ENCODE peak calls at places on chromosomes 7 and 10, in seven cellular contexts. X is AG04449, L is RWPE1, R is astrocyte of the cerebellum, V is body of pancreas, K is AG09309, F is spleen. D is an unnamed sample.
A peak's percentile ranks its signal among the peaks of the same experiment; 100 is the strongest.

GRCh38 chr7:105003275-105003674 is 10.7 kb upstream of the KMT2E start:
- DNase-seq in V (no peak), R (no peak), K (peak; percentile 43), F (no peak), X (no peak), L (no peak), D (no peak)

GRCh38 chr10:6162589-6163356 is 40.0 kb upstream of the PFKFB3 start:
- DNase-seq in F (no peak), L (no peak), K (no peak), X (no peak), V (no peak), R (no peak), D (no peak)

GRCh38 chr7:79132844-79133451 is 320.5 kb downstream of the MAGI2 start:
- DNase-seq in X (no peak), K (no peak), R (no peak), F (no peak), L (no peak), V (no peak), D (no peak)

GRCh38 chr7:123460616-123461015 is 73.8 kb downstream of the IQUB start:
- DNase-seq in R (peak; percentile 89), X (no peak), K (no peak), V (no peak), L (no peak), F (no peak), D (no peak)

GRCh38 chr7:108515013-108515412 is 10.9 kb downstream of the PNPLA8 start:
- DNase-seq in V (no peak), L (no peak), F (no peak), R (no peak), X (no peak), K (no peak), D (no peak)

GRCh38 chr7:2008936-2009540 is 223.7 kb downstream of the MAD1L1 start:
- DNase-seq in F (no peak), X (no peak), R (no peak), L (no peak), K (no peak), V (no peak), D (no peak)

GRCh38 chr7:76260171-76260703 is 42.2 kb upstream of the HSPB1 start:
- DNase-seq in V (no peak), K (no peak), X (no peak), F (no peak), R (no peak), L (peak; percentile 77), D (no peak)

GRCh38 chr7:19203686-19204085 is 58.5 kb upstream of the FERD3L start:
- DNase-seq in V (no peak), F (no peak), K (no peak), X (no peak), L (no peak), R (no peak), D (no peak)

GRCh38 chr7:158351051-158351450 is 236.6 kb downstream of the PTPRN2 start:
- DNase-seq in V (no peak), F (peak; percentile 47), R (no peak), K (no peak), X (no peak), L (no peak), D (no peak)

GRCh38 chr7:107078517-107078966 is 34.0 kb downstream of the PRKAR2B start:
- DNase-seq in K (no peak), V (no peak), R (no peak), X (no peak), F (no peak), L (peak; percentile 44), D (no peak)

GRCh38 chr10:23871211-23871610 is 337.7 kb upstream of the KIAA1217 start:
- DNase-seq in K (no peak), X (no peak), F (no peak), R (no peak), V (no peak), L (no peak), D (no peak)

GRCh38 chr10:35416628-35417625 is 80.6 kb downstream of the CCNY start:
- DNase-seq in L (no peak), X (no peak), K (no peak), R (no peak), V (no peak), F (no peak), D (no peak)

GRCh38 chr7:143975617-143976016 is 21.0 kb downstream of the OR2F1 start:
- DNase-seq in K (no peak), R (no peak), F (no peak), X (no peak), L (no peak), V (no peak), D (no peak)

GRCh38 chr7:151813997-151814396 is 62.9 kb downstream of the PRKAG2 start:
- DNase-seq in V (no peak), X (no peak), R (no peak), L (no peak), K (no peak), F (no peak), D (no peak)

GRCh38 chr10:12906051-12906541 is 95.4 kb downstream of the CCDC3 start:
- DNase-seq in L (no peak), K (no peak), F (no peak), R (no peak), V (no peak), X (no peak), D (no peak)

GRCh38 chr7:151083071-151083823 is at the start of gene TMUB1:
- DNase-seq in V (peak; percentile 78), X (no peak), R (no peak), F (peak; percentile 97), L (peak; percentile 32), K (no peak), D (no peak)

GRCh38 chr10:132850246-132850645 is 64.3 kb upstream of the NKX6-2 start:
- DNase-seq in R (no peak), F (peak; percentile 60), V (no peak), L (no peak), K (no peak), X (no peak), D (no peak)

GRCh38 chr7:37352974-37353948 is 95.4 kb downstream of the ELMO1 start:
- DNase-seq in K (no peak), L (no peak), R (no peak), V (no peak), F (peak; percentile 87), X (no peak), D (no peak)

GRCh38 chr10:118853916-118854315 is 99.1 kb upstream of the CACUL1 start:
- DNase-seq in K (no peak), L (no peak), F (no peak), V (no peak), R (no peak), X (no peak), D (no peak)

GRCh38 chr10:56449770-56450169 is 88.7 kb upstream of the ZWINT start:
- DNase-seq in K (no peak), V (no peak), F (no peak), L (no peak), R (no peak), X (no peak), D (no peak)
- TF ChIP-seq CTCF in K (no peak), V (no peak), F (no peak), L (no peak), R (no peak), X (no peak), D (no peak)

GRCh38 chr10:58873161-58873560 is 303.3 kb upstream of the PHYHIPL start:
- DNase-seq in K (no peak), X (no peak), F (no peak), R (no peak), V (no peak), L (no peak), D (no peak)
- TF ChIP-seq CTCF in K (no peak), X (no peak), F (no peak), R (no peak), V (no peak), L (no peak), D (no peak)

GRCh38 chr7:130221746-130222145 is 14.1 kb downstream of the SSMEM1 start:
- DNase-seq in F (no peak), K (no peak), X (no peak), V (no peak), L (no peak), R (no peak), D (no peak)

GRCh38 chr7:130226333-130226732 is 18.7 kb downstream of the SSMEM1 start:
- DNase-seq in V (no peak), X (no peak), L (no peak), R (no peak), K (no peak), F (no peak), D (no peak)

GRCh38 chr7:130221341-130221740 is 13.7 kb downstream of the SSMEM1 start:
- DNase-seq in R (no peak), X (no peak), V (no peak), L (no peak), F (no peak), K (no peak), D (no peak)

GRCh38 chr7:130223646-130224045 is 16.0 kb downstream of the SSMEM1 start:
- DNase-seq in L (no peak), R (no peak), F (no peak), K (no peak), V (no peak), X (no peak), D (no peak)

DNA sequence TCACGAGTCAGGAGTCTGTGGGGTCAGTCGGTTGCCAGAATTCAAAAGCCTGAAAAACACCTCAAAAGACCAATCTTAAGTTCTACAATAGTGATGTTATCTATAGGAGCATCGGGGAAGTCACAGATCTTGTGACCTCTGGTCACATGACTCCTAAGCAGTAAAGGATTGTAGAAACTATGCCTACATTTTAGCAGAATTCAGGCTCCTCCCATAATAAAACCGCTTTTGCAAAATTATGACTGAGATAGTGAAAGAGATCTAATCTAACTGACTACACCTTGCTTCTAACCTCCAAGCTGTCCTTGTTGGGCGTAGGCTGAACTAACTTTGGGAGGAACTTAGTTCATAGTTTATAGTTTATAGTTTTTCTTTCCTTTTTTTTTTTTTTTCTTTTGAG is 16.6 kb downstream of the SSMEM1 start:
- DNase-seq in V (no peak), F (no peak), K (no peak), R (no peak), X (no peak), L (no peak), D (no peak)
- TF ChIP-seq CTCF in V (no peak), F (no peak), K (no peak), R (no peak), X (no peak), L (no peak), D (no peak)

GRCh38 chr7:101234636-101235035 is 3.0 kb downstream of the CLDN15 start:
- DNase-seq in V (no peak), F (no peak), L (no peak), R (no peak), X (no peak), K (no peak), D (no peak)

GRCh38 chr7:101233907-101234547 is 3.6 kb downstream of the CLDN15 start:
- DNase-seq in V (no peak), L (no peak), R (no peak), X (no peak), K (no peak), F (peak; percentile 68), D (no peak)

GRCh38 chr7:101235522-101235921 is 2.1 kb downstream of the CLDN15 start:
- DNase-seq in K (no peak), F (peak; percentile 66), L (no peak), V (no peak), X (no peak), R (no peak), D (no peak)

GRCh38 chr7:101236292-101236691 is 1.3 kb downstream of the CLDN15 start:
- DNase-seq in K (no peak), V (no peak), L (no peak), X (no peak), R (no peak), F (peak; percentile 76), D (no peak)

DNA sequence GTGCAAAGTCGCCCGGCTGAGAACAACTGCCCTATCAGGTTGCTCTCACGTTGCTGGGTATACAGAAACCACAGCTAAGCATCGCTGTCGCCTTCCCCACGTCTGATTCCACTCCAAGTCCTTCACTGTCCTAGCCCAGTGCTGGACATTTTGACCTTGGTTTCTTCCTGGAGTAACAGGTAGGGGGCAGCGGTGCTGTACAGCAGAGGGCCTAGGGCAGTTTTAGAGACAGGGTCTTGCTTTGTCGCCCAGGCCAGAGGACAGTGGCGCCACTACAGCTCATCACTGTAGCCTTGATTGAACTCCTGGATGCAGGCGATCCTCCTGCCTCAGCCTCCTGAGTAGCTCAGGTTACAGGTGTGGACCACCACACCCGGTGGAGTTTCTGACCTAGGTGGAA is 2.6 kb downstream of the CLDN15 start:
- DNase-seq in K (no peak), V (no peak), X (no peak), F (no peak), L (no peak), R (no peak), D (no peak)
- TF ChIP-seq CTCF in K (peak; percentile 35), V (peak; percentile 14), X (peak; percentile 13), F (no peak), L (peak; percentile 11), R (peak; percentile 35), D (peak; percentile 33)

D was measured in AG09319.